ENCODE peak calls at places on chromosome 2, in seven cellular contexts. W is K562; Z is CD8-positive, alpha-beta memory T cell; X is CD4-positive, CD25-positive, alpha-beta regulatory T cell; K is A673; H is cardiac muscle cell; S is lung. N is an unnamed sample.

GRCh38 chr2:127007652-127008051 is 99.3 kb downstream of the BIN1 start:
- DNase-seq in Z (no peak), K (no peak), X (no peak), S (no peak), W (no peak), H (no peak), N (no peak)

GRCh38 chr2:208363485-208363884 is 43.1 kb upstream of the PTH2R start:
- DNase-seq in H (no peak), W (no peak), Z (no peak), K (peak; percentile 31), S (no peak), X (peak; percentile 25), N (no peak)

GRCh38 chr2:96831679-96832078 is 12.1 kb downstream of the ANKRD23 start:
- DNase-seq in X (no peak), K (no peak), S (no peak), Z (no peak), H (no peak), W (no peak), N (no peak)

GRCh38 chr2:112765251-112765650 is 842 bp upstream of the CKAP2L start:
- DNase-seq in X (no peak), Z (no peak), K (no peak), S (no peak), W (no peak), H (no peak), N (no peak)

GRCh38 chr2:172539767-172540166 is 16.1 kb upstream of the PDK1 start:
- DNase-seq in S (no peak), K (no peak), Z (no peak), X (no peak), W (no peak), H (no peak), N (no peak)

GRCh38 chr2:148530350-148530749 is 114.2 kb upstream of the EPC2 start:
- DNase-seq in H (no peak), X (no peak), S (no peak), W (no peak), K (no peak), Z (no peak), N (no peak)

GRCh38 chr2:20378341-20378740 is 27.7 kb upstream of the PUM2 start:
- DNase-seq in Z (no peak), X (no peak), K (no peak), S (no peak), W (no peak), H (no peak), N (no peak)

GRCh38 chr2:204260906-204261305 is 284.4 kb upstream of the PARD3B start:
- DNase-seq in K (no peak), S (no peak), H (no peak), W (no peak), X (no peak), Z (no peak), N (no peak)

GRCh38 chr2:102518170-102518569 is 45.1 kb downstream of the SLC9A4 start:
- DNase-seq in H (no peak), X (no peak), Z (no peak), S (no peak), K (no peak), W (no peak), N (no peak)

GRCh38 chr2:28054916-28055315 is 164.4 kb downstream of the BABAM2 start:
- DNase-seq in X (no peak), S (no peak), Z (no peak), W (no peak), K (no peak), H (no peak), N (no peak)

GRCh38 chr2:106566050-106566449 is 78.9 kb downstream of the CD8B2 start:
- DNase-seq in Z (no peak), S (no peak), X (no peak), K (peak; percentile 22), W (no peak), H (no peak), N (no peak)

DNA sequence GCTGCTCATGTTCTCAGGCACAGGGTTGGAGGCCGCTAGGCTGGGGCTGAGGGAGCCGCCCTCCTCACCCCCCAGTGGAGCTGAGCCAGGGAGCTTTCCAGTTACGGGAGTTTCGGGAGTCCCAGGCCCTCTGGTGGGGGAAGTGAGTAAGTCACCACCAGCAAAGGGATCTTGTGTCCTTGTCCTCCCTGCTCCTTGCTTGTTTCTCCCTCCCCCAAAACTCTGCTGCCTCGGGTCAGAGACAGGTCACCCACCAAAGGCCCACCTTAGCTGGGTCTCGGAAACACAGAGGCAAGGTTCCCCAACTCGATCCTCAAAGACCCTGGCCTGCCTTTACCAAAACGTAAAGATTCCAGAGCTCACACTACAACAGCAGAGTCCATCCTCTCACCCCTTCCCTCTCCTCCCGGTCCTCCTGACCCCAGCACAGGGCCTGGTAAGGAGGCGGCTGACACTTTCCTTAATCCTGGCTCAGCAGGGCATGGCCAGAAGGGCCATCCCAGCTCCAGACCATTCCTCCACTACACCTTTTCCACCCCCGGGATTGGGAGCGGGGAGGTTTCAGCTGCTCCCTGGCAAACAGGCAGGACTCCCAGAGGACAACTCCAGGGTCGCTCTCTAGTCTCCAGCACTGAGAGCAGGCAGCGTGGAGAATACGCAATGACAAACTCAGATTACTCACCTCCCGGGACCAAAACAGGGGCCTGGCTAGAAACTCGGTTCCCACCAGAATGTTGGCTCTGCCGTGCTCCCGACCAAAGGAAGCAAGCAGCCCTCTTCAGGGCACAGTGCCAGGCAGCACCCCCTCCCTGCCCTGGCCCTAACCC is 60.7 kb upstream of the POMC start:
- DNase-seq in X (peak; percentile 35), K (peak; percentile 92), W (peak; percentile 91), S (peak; percentile 67), Z (peak; percentile 29), H (peak; percentile 87), N (no peak)
- H3K4me3 ChIP-seq in X (no peak overlapping the region), K (no peak overlapping the region), W (no peak overlapping the region), S (no peak overlapping the region), Z (no peak overlapping the region), H (no peak overlapping the region), N (no peak overlapping the region)

GRCh38 chr2:236038096-236038495 is 130.1 kb downstream of the GBX2 start:
- DNase-seq in X (no peak), H (no peak), W (no peak), Z (no peak), S (no peak), K (no peak), N (no peak)
- H3K36me3 ChIP-seq in X (no peaks in the 10 kb centered on the region), H (peaks cover 2% of the 10 kb centered on the region), W (peaks cover 2% of the 10 kb centered on the region), Z (no peaks in the 10 kb centered on the region), S (peaks cover 17% of the 10 kb centered on the region), K (no peaks in the 10 kb centered on the region), N (no peaks in the 10 kb centered on the region)

DNA sequence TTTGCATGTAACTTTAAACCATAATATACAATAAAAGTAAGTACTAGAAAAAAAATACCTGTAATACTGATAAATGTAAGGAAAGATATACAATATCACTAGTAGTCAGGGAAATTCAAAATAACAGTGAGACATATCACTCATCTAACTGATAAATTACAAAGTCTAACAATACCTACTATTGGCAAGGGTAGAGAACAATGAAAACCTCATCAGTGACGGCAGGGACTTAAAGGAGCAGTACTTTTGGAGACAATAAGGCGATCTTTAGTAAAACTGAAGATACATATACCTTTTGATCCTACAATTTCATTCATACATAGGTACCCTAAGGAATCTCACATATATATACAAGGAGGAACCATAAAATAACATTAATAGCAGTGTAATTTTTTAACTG is 24.9 kb downstream of the C2orf76 start:
- DNase-seq in W (no peak), Z (no peak), S (no peak), K (no peak), H (no peak), X (no peak), N (no peak)
- H3K4me3 ChIP-seq in W (no peak overlapping the region), Z (no peak overlapping the region), S (no peak overlapping the region), K (no peak overlapping the region), H (no peak overlapping the region), X (no peak overlapping the region), N (no peak overlapping the region)

DNA sequence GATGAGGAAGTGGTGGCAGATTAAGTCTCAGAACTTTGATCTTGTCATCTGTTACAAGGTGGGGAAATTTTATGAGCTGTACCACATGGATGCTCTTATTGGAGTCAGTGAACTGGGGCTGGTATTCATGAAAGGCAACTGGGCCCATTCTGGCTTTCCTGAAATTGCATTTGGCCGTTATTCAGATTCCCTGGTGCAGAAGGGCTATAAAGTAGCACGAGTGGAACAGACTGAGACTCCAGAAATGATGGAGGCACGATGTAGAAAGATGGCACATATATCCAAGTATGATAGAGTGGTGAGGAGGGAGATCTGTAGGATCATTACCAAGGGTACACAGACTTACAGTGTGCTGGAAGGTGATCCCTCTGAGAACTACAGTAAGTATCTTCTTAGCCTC is 16.3 kb downstream of the MSH6 start:
- DNase-seq in S (no peak), Z (no peak), K (no peak), X (no peak), H (no peak), W (no peak), N (no peak)
- H3K36me3 ChIP-seq in S (peaks cover 49% of the 10 kb centered on the region), Z (peaks cover 52% of the 10 kb centered on the region), K (peaks cover 100% of the 10 kb centered on the region), X (peaks cover 85% of the 10 kb centered on the region), H (peaks cover 57% of the 10 kb centered on the region), W (peaks cover 98% of the 10 kb centered on the region), N (peaks cover 27% of the 10 kb centered on the region)